ENCODE peak calls at places on chromosomes 7 and 10, in six cellular contexts. Z, L, I, C, J and Q are unnamed samples.

GRCh38 chr7:158572000-158572828 is 15.4 kb downstream of the PTPRN2 start:
- DNase-seq in I (no peak), Z (no peak), C (no peak), L (peak), J (no peak), Q (no peak)

GRCh38 chr10:97542169-97543024 is 30.2 kb upstream of the ANKRD2 start:
- DNase-seq in Z (peak), I (peak), C (no peak), J (peak), L (no peak), Q (no peak)

GRCh38 chr7:141416691-141417268 is 134.4 kb upstream of the AGK start:
- DNase-seq in J (no peak), Z (no peak), L (no peak), I (no peak), C (no peak), Q (no peak)

GRCh38 chr7:32519763-32520162 is 24.5 kb downstream of the AVL9 start:
- DNase-seq in J (no peak), I (no peak), Z (no peak), L (no peak), C (no peak), Q (no peak)

GRCh38 chr7:44985033-44985695 is 6.3 kb upstream of the MYO1G start:
- DNase-seq in Z (no peak), C (no peak), J (no peak), I (no peak), L (no peak), Q (no peak)

GRCh38 chr7:150362989-150363769 is 5.4 kb upstream of the REPIN1 start:
- DNase-seq in Z (no peak), J (no peak), C (no peak), L (no peak), I (no peak), Q (peak)

GRCh38 chr10:77949167-77949566 is 22.6 kb upstream of the DLG5 start:
- DNase-seq in J (peak), L (no peak), I (no peak), Z (peak), C (no peak), Q (no peak)

GRCh38 chr10:117619710-117620405 is 77.3 kb downstream of the EMX2 start:
- DNase-seq in C (no peak), L (no peak), J (no peak), I (no peak), Z (no peak), Q (no peak)

GRCh38 chr10:119620771-119621384 is 24.1 kb upstream of the TIAL1 start:
- DNase-seq in Z (peak), L (no peak), J (no peak), C (no peak), I (no peak), Q (no peak)

GRCh38 chr10:23194966-23195845 is 3.1 kb downstream of the PTF1A start:
- DNase-seq in Z (no peak), L (no peak), J (no peak), I (no peak), C (no peak), Q (no peak)

GRCh38 chr10:116690356-116691078 is 51.8 kb downstream of the HSPA12A start:
- DNase-seq in J (no peak), L (no peak), Z (peak), C (no peak), I (no peak), Q (no peak)

GRCh38 chr10:115879372-115879771 is 393.6 kb downstream of the GFRA1 start:
- DNase-seq in Z (no peak), C (no peak), J (no peak), L (no peak), I (no peak), Q (no peak)

GRCh38 chr10:101446071-101446470 is 92.1 kb downstream of the BTRC start:
- DNase-seq in L (no peak), I (no peak), J (no peak), C (no peak), Z (no peak), Q (no peak)

GRCh38 chr7:157268540-157268939 is 68.3 kb upstream of the DNAJB6 start:
- DNase-seq in L (no peak), I (no peak), Z (no peak), J (no peak), C (no peak), Q (no peak)

GRCh38 chr10:42987121-42987541 is 89.7 kb upstream of the RET start:
- DNase-seq in C (peak), Z (no peak), I (no peak), L (no peak), J (no peak), Q (no peak)

GRCh38 chr10:86281396-86281795 is 85.2 kb downstream of the GRID1 start:
- DNase-seq in L (no peak), C (no peak), I (no peak), Z (no peak), J (no peak), Q (no peak)

GRCh38 chr10:119413738-119414611 is 128.5 kb downstream of the RGS10 start:
- DNase-seq in C (no peak), Z (peak), J (no peak), I (no peak), L (no peak), Q (no peak)

GRCh38 chr7:24419070-24419469 is 135.1 kb downstream of the NPY start:
- DNase-seq in C (no peak), L (no peak), I (no peak), Z (no peak), J (no peak), Q (no peak)

GRCh38 chr10:42783181-42783549 is 570 bp downstream of the BMS1 start:
- DNase-seq in C (no peak), J (peak), L (no peak), Z (peak), I (no peak), Q (no peak)

GRCh38 chr7:50860174-50860573 is 77.5 kb upstream of the GRB10 start:
- DNase-seq in I (no peak), L (no peak), Z (no peak), C (no peak), J (no peak), Q (no peak)

GRCh38 chr7:116582164-116582732 is 57.4 kb downstream of the CAV1 start:
- DNase-seq in L (no peak), Z (peak), I (no peak), C (no peak), J (peak), Q (no peak)

GRCh38 chr7:70356324-70356797 is 758.1 kb downstream of the AUTS2 start:
- DNase-seq in C (no peak), Z (no peak), I (no peak), J (no peak), L (peak), Q (peak)

GRCh38 chr7:155860840-155861479 is 48.7 kb upstream of the SHH start:
- DNase-seq in L (no peak), I (no peak), C (peak), J (peak), Z (peak), Q (no peak)

GRCh38 chr7:41977165-41977651 is 259.8 kb downstream of the GLI3 start:
- DNase-seq in I (no peak), Z (peak), C (no peak), L (no peak), J (peak), Q (no peak)

GRCh38 chr7:42283553-42283952 is 46.5 kb upstream of the GLI3 start:
- DNase-seq in Z (peak), C (no peak), L (no peak), I (no peak), J (no peak), Q (no peak)

GRCh38 chr10:114540191-114540590 is 117.9 kb downstream of the ABLIM1 start:
- DNase-seq in J (no peak), C (no peak), Z (no peak), I (no peak), L (no peak), Q (no peak)

GRCh38 chr7:149872419-149873073 is 1.2 kb upstream of the ATP6V0E2 start:
- DNase-seq in J (peak), L (peak), I (peak), C (peak), Z (peak), Q (peak)

GRCh38 chr10:62093863-62094291 is 174.8 kb downstream of the RTKN2 start:
- DNase-seq in L (no peak), C (no peak), Z (peak), I (no peak), J (peak), Q (no peak)

GRCh38 chr7:128407751-128408708 is 1.8 kb downstream of the IMPDH1 start:
- DNase-seq in J (no peak), Z (no peak), L (peak), I (no peak), C (no peak), Q (peak)

GRCh38 chr7:99210265-99210970 is 2.5 kb upstream of the KPNA7 start:
- DNase-seq in Z (peak), C (no peak), I (no peak), L (no peak), J (no peak), Q (no peak)

GRCh38 chr7:22651036-22651435 is 76.0 kb upstream of the IL6 start:
- DNase-seq in Z (peak), I (no peak), L (no peak), C (no peak), J (peak), Q (no peak)

GRCh38 chr10:96377816-96378294 is 19.1 kb upstream of the OPALIN start:
- DNase-seq in I (no peak), J (peak), L (no peak), C (no peak), Z (peak), Q (no peak)

GRCh38 chr10:3000063-3000462 is 67.3 kb upstream of the PFKP start:
- DNase-seq in C (no peak), L (no peak), J (no peak), I (no peak), Z (no peak), Q (no peak)

GRCh38 chr7:110347091-110347490 is 743.8 kb upstream of the LRRN3 start:
- DNase-seq in Z (no peak), C (no peak), J (no peak), L (peak), I (no peak), Q (peak)

GRCh38 chr10:116769791-116770190 is 27.4 kb upstream of the HSPA12A start:
- DNase-seq in Z (peak), L (no peak), C (no peak), I (no peak), J (no peak), Q (no peak)

GRCh38 chr7:113086431-113086888 is at the start of gene GPR85:
- DNase-seq in I (no peak), C (no peak), L (peak), Z (peak), J (no peak), Q (peak)

GRCh38 chr10:71635867-71636266 is 83.7 kb downstream of the C10orf105 start:
- DNase-seq in J (no peak), L (no peak), I (no peak), C (no peak), Z (no peak), Q (no peak)

GRCh38 chr10:43938810-43939209 is 290.1 kb upstream of the ZNF32 start:
- DNase-seq in L (no peak), J (no peak), I (no peak), Z (no peak), C (peak), Q (no peak)